ENCODE peak calls at places on chromosomes 4 and X, in four cellular contexts. I is T47D; F is pons; E is activated naive CD4-positive, alpha-beta T cell treated with Interleukin-2 at 50 U/mL for 16 hours. D is an unnamed sample.

GRCh38 chrX:103607385-103608304 is at the start of gene TCEAL3:
- DNase-seq in I (peak; percentile 37), E (peak; percentile 35), F (no peak), D (no peak)

GRCh38 chr4:153467154-153467896 is 1.2 kb downstream of the TMEM131L start:
- DNase-seq in E (peak; percentile 58), F (no peak), I (peak; percentile 80), D (peak; percentile 63)

GRCh38 chrX:49165901-49166881 is 3.6 kb downstream of the MAGIX start:
- DNase-seq in I (peak; percentile 92), F (peak; percentile 49), E (peak; percentile 76), D (no peak)

GRCh38 chr4:24519649-24520048 is 64.7 kb downstream of the DHX15 start:
- DNase-seq in F (no peak), E (no peak), I (no peak), D (no peak)

GRCh38 chr4:139171878-139172691 is 4.9 kb downstream of the ELF2 start:
- DNase-seq in E (peak; percentile 8), I (no peak), F (no peak), D (no peak)

GRCh38 chrX:120718969-120719368 is 89.1 kb upstream of the C1GALT1C1 start:
- DNase-seq in I (no peak), E (no peak), F (no peak), D (no peak)

GRCh38 chr4:87982036-87982435 is 6.5 kb downstream of the SPP1 start:
- DNase-seq in F (no peak), E (no peak), I (no peak), D (no peak)

GRCh38 chr4:145614235-145614615 is 5.0 kb upstream of the MMAA start:
- DNase-seq in E (no peak), F (no peak), I (no peak), D (no peak)

GRCh38 chr4:172826866-172827265 is 341.7 kb upstream of the GALNT7 start:
- DNase-seq in I (no peak), F (peak; percentile 9), E (no peak), D (no peak)

GRCh38 chr4:73822812-73823480 is 13.5 kb upstream of the CXCL6 start:
- DNase-seq in F (peak; percentile 35), E (no peak), I (no peak), D (no peak)

GRCh38 chrX:40152173-40152705 is 54.5 kb upstream of the BCOR start:
- DNase-seq in E (peak; percentile 23), I (peak; percentile 44), F (no peak), D (no peak)

GRCh38 chr4:108171541-108172230 is 3.0 kb upstream of the LEF1 start:
- DNase-seq in F (no peak), E (peak; percentile 58), I (no peak), D (no peak)

D was measured in HuH-7.